ENCODE peak calls at places on chromosomes 12 and 14, in eight cellular contexts. C is NCI-H446; D is NCI-H1436; X is C1 segment of cervical spinal cord; U is heart right ventricle; A is activated CD4-positive, alpha-beta T cell treated with anti-CD3 and anti-CD28 coated beads, Interleukin-2, amount 50 U/mL, for 4 hours; R is amygdala; T is type B pancreatic cell. I is an unnamed sample.

GRCh38 chr14:104297721-104298401 is 159.5 kb downstream of the KIF26A start:
- DNase-seq in C (no peak), D (no peak), X (no peak), U (no peak), A (no peak), R (no peak), T (no peak), I (no peak)

GRCh38 chr14:73231874-73232851 is 5.1 kb upstream of the PAPLN start:
- DNase-seq in C (no peak), D (no peak), X (no peak), U (no peak), A (no peak), R (no peak), T (no peak), I (no peak)

GRCh38 chr12:49187184-49187583 is 1.7 kb downstream of the TUBA1A start:
- DNase-seq in C (peak), D (peak), X (no peak), U (peak), A (no peak), R (peak), T (peak), I (no peak)

GRCh38 chr12:6883683-6884082 is 10.6 kb upstream of the SPSB2 start:
- DNase-seq in C (no peak), D (no peak), X (no peak), U (no peak), A (no peak), R (no peak), T (no peak), I (no peak)

GRCh38 chr12:92036061-92036620 is 109.5 kb downstream of the BTG1 start:
- DNase-seq in C (no peak), D (no peak), X (no peak), U (no peak), A (no peak), R (no peak), T (no peak), I (no peak)

GRCh38 chr14:26448181-26448855 is 149.5 kb downstream of the NOVA1 start:
- DNase-seq in C (peak), D (no peak), X (no peak), U (no peak), A (no peak), R (no peak), T (no peak), I (no peak)

GRCh38 chr12:16076553-16076952 is 165.4 kb downstream of the DERA start:
- DNase-seq in C (no peak), D (peak), X (no peak), U (no peak), A (no peak), R (no peak), T (no peak), I (no peak)

GRCh38 chr12:94507455-94507854 is 47.8 kb upstream of the CEP83 start:
- DNase-seq in C (no peak), D (no peak), X (no peak), U (no peak), A (no peak), R (no peak), T (no peak), I (no peak)

GRCh38 chr12:93851245-93851665 is 174.1 kb downstream of the CRADD start:
- DNase-seq in C (no peak), D (no peak), X (no peak), U (no peak), A (no peak), R (no peak), T (no peak), I (peak)

GRCh38 chr12:15772405-15773018 is 16.7 kb downstream of the EPS8 start:
- DNase-seq in C (no peak), D (no peak), X (no peak), U (no peak), A (no peak), R (no peak), T (no peak), I (no peak)

GRCh38 chr14:32552766-32553165 is 223.7 kb downstream of the AKAP6 start:
- DNase-seq in C (no peak), D (no peak), X (no peak), U (no peak), A (no peak), R (no peak), T (no peak), I (no peak)

GRCh38 chr12:26841085-26841484 is 8.1 kb upstream of the ITPR2 start:
- DNase-seq in C (no peak), D (no peak), X (no peak), U (no peak), A (no peak), R (no peak), T (no peak), I (no peak)

I was measured in activated naive CD8-positive, alpha-beta T cell treated with anti-CD3 and anti-CD28 coated beads, Interleukin-2, amount 50 U/mL, for 24 hours.